ENCODE peak calls at places on chromosomes 7 and 10, in four cellular contexts. Q is aorta, F is DND-41, K is kidney epithelial cell. U is an unnamed sample.

GRCh38 chr7:155216475-155217272 is 81.0 kb upstream of the INSIG1 start:
- DNase-seq in K (no peak), F (no peak), Q (peak; percentile 37), U (no peak)

GRCh38 chr10:124878457-124878739 is 63.5 kb upstream of the ZRANB1 start:
- DNase-seq in K (no peak), Q (peak; percentile 5), F (no peak), U (no peak)

GRCh38 chr7:158345731-158346130 is 241.9 kb downstream of the PTPRN2 start:
- DNase-seq in K (no peak), Q (no peak), F (no peak), U (no peak)

GRCh38 chr10:118922226-118922625 is 107.3 kb upstream of the NANOS1 start:
- DNase-seq in F (no peak), Q (no peak), K (no peak), U (no peak)

GRCh38 chr10:17113346-17113745 is 16.3 kb downstream of the CUBN start:
- DNase-seq in F (no peak), K (no peak), Q (no peak), U (no peak)

GRCh38 chr10:5861269-5862031 is 28.2 kb downstream of the ANKRD16 start:
- DNase-seq in F (no peak), Q (no peak), K (no peak), U (no peak)

GRCh38 chr7:117012284-117013174 is 59.2 kb downstream of the ST7 start:
- DNase-seq in K (no peak), Q (no peak), F (no peak), U (peak; percentile 48)

GRCh38 chr10:116124777-116125176 is 148.2 kb downstream of the GFRA1 start:
- DNase-seq in Q (no peak), F (no peak), K (no peak), U (no peak)

GRCh38 chr7:83060218-83060617 is 102.5 kb downstream of the PCLO start:
- DNase-seq in Q (no peak), F (no peak), K (no peak), U (no peak)

GRCh38 chr10:49381111-49381900 is 14.6 kb downstream of the DRGX start:
- DNase-seq in F (no peak), K (no peak), Q (no peak), U (no peak)

GRCh38 chr7:105723582-105723981 is 142.3 kb upstream of the EFCAB10 start:
- DNase-seq in Q (no peak), F (no peak), K (no peak), U (no peak)

GRCh38 chr10:27822286-27822685 is 76.7 kb upstream of the MKX start:
- DNase-seq in Q (no peak), K (no peak), F (no peak), U (no peak)

GRCh38 chr10:114520453-114520852 is 116.2 kb upstream of the AFAP1L2 start:
- DNase-seq in K (peak; percentile 79), F (no peak), Q (no peak), U (no peak)

GRCh38 chr7:40546616-40547501 is 412.1 kb downstream of the SUGCT start:
- DNase-seq in F (no peak), K (peak; percentile 14), Q (no peak), U (no peak)

GRCh38 chr7:156625585-156625984 is 15.0 kb upstream of the RNF32 start:
- DNase-seq in F (no peak), Q (no peak), K (no peak), U (no peak)

GRCh38 chr10:44975487-44976331 is 2.9 kb downstream of the DEPP1 start:
- DNase-seq in F (peak; percentile 63), Q (peak; percentile 78), K (peak; percentile 77), U (no peak)

GRCh38 chr7:98165827-98166667 is 45.2 kb upstream of the BHLHA15 start:
- DNase-seq in K (no peak), F (peak; percentile 57), Q (no peak), U (peak; percentile 4)

GRCh38 chr7:10657201-10657600 is 316.5 kb upstream of the PHF14 start:
- DNase-seq in Q (no peak), K (no peak), F (no peak), U (no peak)

GRCh38 chr10:73905256-73906018 is 5.5 kb upstream of the PLAU start:
- DNase-seq in K (no peak), F (no peak), Q (no peak), U (no peak)

GRCh38 chr10:73908853-73909611 is 1.9 kb upstream of the PLAU start:
- DNase-seq in Q (peak; percentile 77), F (peak; percentile 47), K (peak; percentile 97), U (no peak)

GRCh38 chr10:73909716-73910115 is 1.2 kb upstream of the PLAU start:
- DNase-seq in K (no peak), Q (no peak), F (no peak), U (no peak)

GRCh38 chr10:73907841-73908517 is 3.0 kb upstream of the PLAU start:
- DNase-seq in F (no peak), Q (no peak), K (no peak), U (no peak)

GRCh38 chr10:73906524-73907447 is 4.1 kb upstream of the PLAU start:
- DNase-seq in K (peak; percentile 96), F (no peak), Q (peak; percentile 89), U (no peak)
- H3K4me3 ChIP-seq in K (no peak overlapping the region), F (no peak overlapping the region), Q (no peak overlapping the region), U (no peak overlapping the region)

GRCh38 chr10:26334932-26335573 is 103.1 kb upstream of the APBB1IP start:
- DNase-seq in Q (no peak), F (peak; percentile 70), K (peak; percentile 16), U (peak; percentile 79)
- H3K4me3 ChIP-seq in Q (no peak overlapping the region), F (no peak overlapping the region), K (no peak overlapping the region), U (peak overlapping the region; percentile 53)

GRCh38 chr7:107043916-107044346 is 574 bp upstream of the PRKAR2B start:
- DNase-seq in F (no peak), K (no peak), Q (no peak), U (no peak)

GRCh38 chr7:107045195-107045960 is 873 bp downstream of the PRKAR2B start:
- DNase-seq in K (no peak), Q (no peak), F (no peak), U (no peak)

GRCh38 chr7:107046511-107047259 is 2.2 kb downstream of the PRKAR2B start:
- DNase-seq in Q (no peak), K (no peak), F (no peak), U (no peak)

GRCh38 chr7:107044347-107045194 is at the start of gene PRKAR2B:
- DNase-seq in F (peak; percentile 86), Q (peak; percentile 90), K (no peak), U (peak; percentile 58)

DNA sequence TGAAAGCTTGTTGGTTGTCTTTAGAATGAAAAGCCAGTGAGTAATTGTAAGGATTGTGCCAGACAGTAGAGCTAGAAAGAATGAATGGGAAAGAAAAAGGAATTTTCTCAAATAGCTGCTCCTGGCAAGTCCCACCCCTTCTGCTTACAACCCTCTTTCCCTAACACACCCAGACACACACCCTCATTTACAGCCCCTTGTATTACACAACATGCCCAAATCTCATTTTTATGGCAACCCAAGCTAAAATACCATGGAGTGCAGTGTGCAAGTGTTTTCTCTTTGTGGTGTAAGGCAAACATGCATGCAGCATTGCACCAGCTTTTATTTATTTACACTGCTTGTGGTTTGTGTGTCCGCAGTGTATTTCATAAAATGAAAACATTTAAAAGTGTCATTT is 1.5 kb downstream of the PRKAR2B start:
- DNase-seq in K (no peak), Q (no peak), F (no peak), U (no peak)
- H3K4me3 ChIP-seq in K (no peak overlapping the region), Q (no peak overlapping the region), F (no peak overlapping the region), U (no peak overlapping the region)

DNA sequence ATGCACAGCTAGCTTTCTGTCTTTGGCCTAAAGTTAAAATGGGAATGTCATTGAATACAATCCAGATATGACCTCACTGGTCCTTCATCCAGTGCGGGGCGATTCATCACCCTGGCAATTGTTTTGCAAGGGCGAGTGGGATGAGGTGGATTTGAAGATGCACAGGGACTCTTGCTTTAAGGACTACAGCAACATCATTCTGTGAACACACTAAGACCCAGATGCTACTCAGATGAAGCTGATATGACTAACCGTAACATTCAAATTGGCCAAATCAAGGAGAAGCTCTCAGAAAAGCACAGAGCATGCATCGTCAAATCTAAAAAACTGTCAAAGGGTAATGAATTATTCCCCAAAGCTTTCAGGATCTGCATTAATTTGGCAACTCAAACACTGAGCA is 12.8 kb downstream of the CPA1 start:
- DNase-seq in K (no peak), Q (no peak), F (no peak), U (no peak)
- H3K4me3 ChIP-seq in K (no peak overlapping the region), Q (no peak overlapping the region), F (no peak overlapping the region), U (no peak overlapping the region)

GRCh38 chr7:27189560-27190283 is 4.7 kb upstream of the HOXA11 start:
- DNase-seq in K (no peak), F (no peak), Q (peak; percentile 51), U (no peak)
- H3K4me3 ChIP-seq in K (peak overlapping the region; percentile 52), F (no peak overlapping the region), Q (no peak overlapping the region), U (no peak overlapping the region)

GRCh38 chr10:58775960-58776574 is 263.4 kb downstream of the BICC1 start:
- DNase-seq in F (no peak), Q (no peak), K (peak; percentile 43), U (no peak)
- H3K4me3 ChIP-seq in F (no peak overlapping the region), Q (no peak overlapping the region), K (no peak overlapping the region), U (no peak overlapping the region)

GRCh38 chr7:91230503-91230902 is 33.7 kb upstream of the FZD1 start:
- DNase-seq in K (no peak), F (no peak), Q (no peak), U (no peak)

GRCh38 chr7:91228927-91229326 is 35.3 kb upstream of the FZD1 start:
- DNase-seq in Q (no peak), K (no peak), F (no peak), U (no peak)

GRCh38 chr7:91230100-91230499 is 34.1 kb upstream of the FZD1 start:
- DNase-seq in Q (no peak), F (no peak), K (no peak), U (no peak)

GRCh38 chr7:91226411-91226810 is 37.8 kb upstream of the FZD1 start:
- DNase-seq in F (no peak), K (no peak), Q (no peak), U (no peak)

DNA sequence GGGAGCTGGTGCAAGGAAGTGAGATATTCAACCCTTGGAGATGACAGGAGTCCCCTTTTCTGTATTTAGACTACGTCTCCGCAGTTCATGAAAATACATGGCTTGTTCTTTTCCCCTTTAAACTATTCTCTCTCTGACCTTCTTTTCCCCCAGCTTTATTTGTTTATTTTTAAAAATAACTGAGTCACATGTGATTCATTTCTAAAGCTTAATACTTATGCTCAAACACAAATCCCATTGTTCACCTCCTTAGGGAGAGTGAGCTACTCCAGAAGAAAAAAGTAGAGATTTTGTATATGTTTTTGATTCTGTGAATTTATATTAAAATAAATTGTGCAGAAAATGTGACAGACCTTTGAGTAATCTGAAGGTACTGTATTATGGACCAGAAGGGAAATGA is 35.9 kb upstream of the FZD1 start:
- DNase-seq in K (no peak), Q (no peak), F (no peak), U (no peak)
- H3K4me3 ChIP-seq in K (no peak overlapping the region), Q (no peak overlapping the region), F (no peak overlapping the region), U (no peak overlapping the region)

GRCh38 chr7:151851160-151851751 is 25.7 kb downstream of the PRKAG2 start:
- DNase-seq in K (no peak), Q (peak; percentile 73), F (no peak), U (no peak)
- H3K4me3 ChIP-seq in K (no peak overlapping the region), Q (peak overlapping the region; percentile 11), F (no peak overlapping the region), U (no peak overlapping the region)

U was measured in Jurkat, Clone E6-1.